ENCODE peak calls at places on chromosomes 12 and 14, in ten cellular contexts. C, K, P, W, G, Y, I, H, J and V are unnamed samples.
A peak's percentile ranks its signal among the peaks of the same experiment; 100 is the strongest.

GRCh38 chr12:50689437-50689836 is 74.5 kb upstream of the ATF1 start:
- DNase-seq in G (no peak), K (no peak), P (no peak), Y (no peak), I (no peak), J (no peak), W (no peak), C (no peak), H (no peak), V (no peak)

GRCh38 chr12:22500100-22500499 is 44.2 kb downstream of the C2CD5 start:
- DNase-seq in H (no peak), W (no peak), G (no peak), Y (no peak), K (no peak), C (no peak), I (no peak), P (no peak), J (no peak), V (no peak)

GRCh38 chr14:77067632-77068514 is 30.2 kb upstream of the CIPC start:
- DNase-seq in I (peak; percentile 61), H (no peak), C (peak; percentile 70), J (peak; percentile 85), K (peak; percentile 36), G (peak; percentile 82), P (peak; percentile 78), W (peak; percentile 61), Y (peak; percentile 72), V (peak; percentile 41)

GRCh38 chr14:81385824-81386223 is 14.3 kb downstream of the STON2 start:
- DNase-seq in Y (no peak), C (no peak), K (no peak), J (no peak), W (no peak), G (peak; percentile 47), H (no peak), P (no peak), I (no peak), V (no peak)

GRCh38 chr14:104596451-104596918 is 8.1 kb downstream of the TMEM179 start:
- DNase-seq in G (peak; percentile 12), P (no peak), C (no peak), K (no peak), W (no peak), J (peak; percentile 43), H (no peak), I (no peak), Y (no peak), V (no peak)

GRCh38 chr12:32024884-32025599 is 65.8 kb downstream of the RESF1 start:
- DNase-seq in H (no peak), J (no peak), C (no peak), I (no peak), G (no peak), Y (no peak), K (no peak), P (no peak), W (no peak), V (no peak)

GRCh38 chr14:96705422-96706092 is 91.6 kb upstream of the VRK1 start:
- DNase-seq in J (no peak), Y (no peak), K (no peak), H (no peak), W (no peak), G (no peak), I (no peak), C (no peak), P (no peak), V (no peak)

GRCh38 chr14:104177411-104177810 is 39.0 kb downstream of the KIF26A start:
- DNase-seq in C (no peak), J (no peak), W (no peak), Y (no peak), G (no peak), K (no peak), I (no peak), P (no peak), H (no peak), V (no peak)

GRCh38 chr14:103102689-103103260 is 8.2 kb downstream of the EXOC3L4 start:
- DNase-seq in W (no peak), G (no peak), J (no peak), H (no peak), Y (no peak), C (no peak), P (no peak), K (no peak), I (no peak), V (no peak)

GRCh38 chr14:45135181-45135580 is 549 bp upstream of the FANCM start:
- DNase-seq in K (no peak), Y (no peak), H (no peak), C (peak; percentile 11), J (no peak), G (no peak), W (no peak), I (no peak), P (no peak), V (no peak)

GRCh38 chr12:3480744-3481143 is 10.3 kb upstream of the PRMT8 start:
- DNase-seq in J (no peak), W (no peak), K (no peak), H (no peak), I (no peak), Y (no peak), C (no peak), G (no peak), P (no peak), V (no peak)

GRCh38 chr12:106247731-106248176 is at the start of gene CKAP4:
- DNase-seq in I (peak; percentile 82), Y (peak; percentile 62), P (peak; percentile 71), W (peak; percentile 55), K (peak; percentile 30), G (peak; percentile 82), C (peak; percentile 73), H (peak; percentile 68), J (peak; percentile 92), V (peak; percentile 51)

GRCh38 chr12:123478762-123479161 is 20.8 kb downstream of the SNRNP35 start:
- DNase-seq in G (no peak), I (no peak), H (no peak), Y (no peak), C (peak; percentile 74), K (no peak), J (no peak), W (no peak), P (no peak), V (no peak)

GRCh38 chr12:75735853-75736252 is 224.4 kb upstream of the KRR1 start:
- DNase-seq in K (no peak), J (no peak), P (no peak), C (no peak), G (no peak), W (no peak), H (no peak), Y (no peak), I (peak; percentile 49), V (no peak)

GRCh38 chr12:54452628-54453027 is 20.8 kb downstream of the GTSF1 start:
- DNase-seq in K (no peak), G (no peak), P (no peak), W (no peak), H (no peak), I (no peak), J (no peak), C (no peak), Y (no peak), V (no peak)

GRCh38 chr12:88185988-88186387 is 43.9 kb downstream of the TMTC3 start:
- DNase-seq in G (no peak), J (no peak), W (no peak), K (no peak), I (no peak), H (peak; percentile 48), C (peak; percentile 24), P (no peak), Y (no peak), V (no peak)

GRCh38 chr14:101054671-101055070 is 151.1 kb upstream of the RTL1 start:
- DNase-seq in K (no peak), J (no peak), H (no peak), I (no peak), P (no peak), G (no peak), W (no peak), Y (no peak), C (no peak), V (no peak)

GRCh38 chr14:99146991-99147740 is 124.8 kb downstream of the BCL11B start:
- DNase-seq in G (no peak), P (no peak), C (no peak), K (no peak), W (no peak), J (no peak), I (no peak), Y (no peak), H (no peak), V (no peak)

GRCh38 chr12:19451196-19451595 is 11.9 kb downstream of the AEBP2 start:
- DNase-seq in W (no peak), G (no peak), Y (no peak), K (no peak), J (no peak), C (peak; percentile 35), P (no peak), H (no peak), I (no peak), V (no peak)

GRCh38 chr14:104512061-104512460 is 67.5 kb upstream of the C14orf180 start:
- DNase-seq in G (no peak), P (no peak), C (no peak), H (no peak), I (no peak), W (no peak), K (no peak), J (no peak), Y (no peak), V (no peak)

GRCh38 chr12:53343978-53344377 is 7.8 kb upstream of the SP7 start:
- DNase-seq in C (no peak), H (no peak), I (no peak), J (no peak), Y (no peak), K (no peak), G (no peak), P (no peak), W (no peak), V (no peak)

GRCh38 chr12:202081-202731 is 11.8 kb downstream of the SLC6A12 start:
- DNase-seq in G (no peak), Y (no peak), H (no peak), J (peak; percentile 84), K (no peak), W (no peak), P (peak; percentile 80), C (no peak), I (no peak), V (no peak)

GRCh38 chr12:29428630-29429029 is 47.7 kb upstream of the ERGIC2 start:
- DNase-seq in W (no peak), G (no peak), I (no peak), C (no peak), K (no peak), P (no peak), Y (no peak), J (no peak), H (peak; percentile 20), V (no peak)

GRCh38 chr12:109888179-109889020 is 8.1 kb upstream of the GLTP start:
- DNase-seq in G (no peak), K (no peak), P (no peak), C (no peak), I (no peak), Y (peak; percentile 29), H (peak; percentile 93), J (no peak), W (peak; percentile 53), V (no peak)

GRCh38 chr14:68795602-68796417 is 2.9 kb upstream of the ZFP36L1 start:
- DNase-seq in J (peak; percentile 93), I (peak; percentile 87), H (no peak), Y (peak; percentile 83), C (peak; percentile 65), W (peak; percentile 84), P (peak; percentile 37), K (peak; percentile 68), G (peak; percentile 72), V (peak; percentile 76)

GRCh38 chr12:119819322-119819721 is 57.8 kb downstream of the CIT start:
- DNase-seq in I (no peak), K (no peak), J (no peak), G (no peak), H (no peak), P (no peak), C (no peak), W (no peak), Y (no peak), V (no peak)

GRCh38 chr14:24307575-24308341 is at the start of gene CIDEB:
- DNase-seq in I (peak; percentile 87), W (peak; percentile 72), J (no peak), P (no peak), Y (peak; percentile 69), C (peak; percentile 71), K (peak; percentile 43), H (no peak), G (peak; percentile 71), V (peak; percentile 61)

GRCh38 chr12:12614342-12614741 is 2.7 kb downstream of the CREBL2 start:
- DNase-seq in H (no peak), I (no peak), Y (no peak), K (no peak), C (no peak), G (no peak), W (no peak), P (no peak), J (no peak), V (no peak)